ENCODE peak calls at places on chromosomes 4 and X, in four cellular contexts. O is KG1; K is NCI-H2081; Y is activated T-helper 1 cell treated with anti-CD3 and anti-CD28 coated beads, Interleukin-12 subunit alpha, Interleukin-12 subunit beta, Interleukin-2, Interleukin-4 antibody, amounts not matched to agents 30 ng/mL and 10 ng/mL and 1 ng/mL, durations not matched to agents 14 hours and 24 hours and 36 hours. I is an unnamed sample.

GRCh38 chr4:21304061-21304541 is 603.8 kb downstream of the PACRGL start:
- DNase-seq in Y (no peak), K (peak), O (no peak), I (peak)

GRCh38 chrX:65866146-65866545 is 173.7 kb downstream of the VSIG4 start:
- DNase-seq in K (no peak), O (no peak), Y (peak), I (no peak)

GRCh38 chrX:37998586-37999267 is 7.6 kb upstream of the SYTL5 start:
- DNase-seq in K (peak), Y (no peak), O (no peak), I (no peak)

GRCh38 chrX:47664737-47665136 is 5.8 kb upstream of the UXT start:
- DNase-seq in Y (no peak), K (no peak), O (no peak), I (no peak)

GRCh38 chr4:56505269-56506109 is at the start of gene ARL9:
- DNase-seq in Y (peak), K (peak), O (no peak), I (peak)

GRCh38 chr4:36024901-36025610 is 219.3 kb downstream of the ARAP2 start:
- DNase-seq in O (no peak), K (peak), Y (no peak), I (no peak)

GRCh38 chr4:25032126-25032525 is 1.4 kb upstream of the LGI2 start:
- DNase-seq in O (no peak), Y (no peak), K (peak), I (no peak)

GRCh38 chrX:40931921-40932320 is 153.3 kb upstream of the USP9X start:
- DNase-seq in O (no peak), K (no peak), Y (no peak), I (no peak)

GRCh38 chr4:155025762-155026457 is 182.5 kb upstream of the NPY2R start:
- DNase-seq in Y (no peak), O (peak), K (no peak), I (no peak)

GRCh38 chrX:110667706-110668105 is 127.9 kb downstream of the CHRDL1 start:
- DNase-seq in Y (no peak), K (no peak), O (no peak), I (no peak)

GRCh38 chr4:157270108-157270507 is 49.6 kb downstream of the GRIA2 start:
- DNase-seq in Y (no peak), O (no peak), K (peak), I (no peak)

GRCh38 chr4:128590034-128590740 is 219.3 kb upstream of the JADE1 start:
- DNase-seq in O (no peak), K (no peak), Y (no peak), I (no peak)

GRCh38 chr4:110926841-110927400 is 304.0 kb upstream of the PITX2 start:
- DNase-seq in O (no peak), Y (no peak), K (no peak), I (no peak)

GRCh38 chr4:26566027-26566578 is 17.8 kb upstream of the TBC1D19 start:
- DNase-seq in Y (no peak), O (no peak), K (no peak), I (no peak)

GRCh38 chr4:83217721-83218522 is 66.7 kb downstream of the COQ2 start:
- DNase-seq in K (peak), O (peak), Y (peak), I (no peak)

GRCh38 chrX:143648705-143649104 is 12.8 kb upstream of the SLITRK4 start:
- DNase-seq in Y (no peak), K (no peak), O (no peak), I (no peak)

GRCh38 chr4:153205757-153206156 is 1.5 kb downstream of the TRIM2 start:
- DNase-seq in Y (no peak), O (no peak), K (no peak), I (no peak)

GRCh38 chr4:153131478-153132069 is 72.7 kb upstream of the TRIM2 start:
- DNase-seq in K (no peak), O (no peak), Y (no peak), I (no peak)

GRCh38 chr4:89303177-89303576 is 4.4 kb downstream of the GPRIN3 start:
- DNase-seq in O (peak), Y (no peak), K (peak), I (no peak)

GRCh38 chr4:56463711-56464110 is 3.7 kb upstream of the SRP72 start:
- DNase-seq in Y (no peak), K (no peak), O (no peak), I (no peak)

GRCh38 chr4:94757192-94758140 is at the start of gene BMPR1B:
- DNase-seq in K (no peak), Y (no peak), O (no peak), I (peak)

GRCh38 chr4:41507292-41507933 is 30.5 kb upstream of the LIMCH1 start:
- DNase-seq in O (no peak), Y (no peak), K (no peak), I (no peak)

GRCh38 chrX:73851014-73852009 is 288.3 kb downstream of the CHIC1 start:
- DNase-seq in O (no peak), K (peak), Y (no peak), I (no peak)

GRCh38 chr4:77269505-77269904 is 112.5 kb downstream of the CCNG2 start:
- DNase-seq in O (no peak), K (no peak), Y (no peak), I (no peak)

GRCh38 chr4:42574873-42575272 is 82.0 kb downstream of the ATP8A1 start:
- DNase-seq in Y (no peak), O (no peak), K (no peak), I (no peak)

GRCh38 chrX:24231169-24231568 is 81.6 kb downstream of the ZFX start:
- DNase-seq in O (no peak), K (no peak), Y (no peak), I (no peak)

GRCh38 chr4:3858046-3858730 is 92.0 kb downstream of the ADRA2C start:
- DNase-seq in K (no peak), Y (no peak), O (no peak), I (no peak)

GRCh38 chr4:142282870-142283431 is 563.1 kb downstream of the INPP4B start:
- DNase-seq in K (peak), O (peak), Y (no peak), I (no peak)

GRCh38 chrX:115029869-115030564 is 12.6 kb upstream of the IL13RA2 start:
- DNase-seq in O (no peak), Y (no peak), K (no peak), I (no peak)

GRCh38 chr4:165418116-165418515 is 39.3 kb downstream of the CPE start:
- DNase-seq in Y (no peak), K (no peak), O (no peak), I (no peak)

GRCh38 chr4:143185253-143186107 is 763 bp downstream of the USP38 start:
- DNase-seq in K (peak), O (no peak), Y (peak), I (peak)

GRCh38 chrX:136303041-136303440 is 2.3 kb downstream of the ADGRG4 start:
- DNase-seq in Y (no peak), O (no peak), K (no peak), I (no peak)

GRCh38 chr4:32094987-32095386 is 1374.8 kb downstream of the PCDH7 start:
- DNase-seq in Y (no peak), O (no peak), K (no peak), I (no peak)

GRCh38 chr4:52704676-52705075 is 45.6 kb upstream of the USP46 start:
- DNase-seq in Y (no peak), O (no peak), K (no peak), I (no peak)

GRCh38 chr4:181281451-181281850 is 961.8 kb upstream of the TENM3 start:
- DNase-seq in Y (no peak), O (no peak), K (no peak), I (no peak)

GRCh38 chrX:105695451-105695850 is 126.9 kb upstream of the NRK start:
- DNase-seq in O (no peak), Y (no peak), K (no peak), I (no peak)

I was measured in posterior cingulate gyrus.